ENCODE peak calls at places on chromosomes 7 and 10, in six cellular contexts. E, D, F, P, W and S are unnamed samples.

GRCh38 chr7:138519061-138519798 is 59.2 kb downstream of the TRIM24 start:
- DNase-seq in E (no peak), D (no peak), W (no peak), P (no peak), F (no peak), S (no peak)

GRCh38 chr10:86365346-86366032 is 1.1 kb downstream of the GRID1 start:
- DNase-seq in F (peak; percentile 56), W (no peak), E (no peak), P (no peak), D (no peak), S (no peak)

GRCh38 chr10:133306097-133306476 is 2.6 kb downstream of the TUBGCP2 start:
- DNase-seq in F (no peak), E (no peak), W (no peak), P (no peak), D (no peak), S (no peak)

GRCh38 chr10:80136134-80136571 is 3.6 kb downstream of the PLAC9 start:
- DNase-seq in D (no peak), F (no peak), W (peak; percentile 88), P (peak; percentile 71), E (peak; percentile 43), S (no peak)

GRCh38 chr10:78864761-78865517 is 203.8 kb upstream of the ZMIZ1 start:
- DNase-seq in E (no peak), F (no peak), W (no peak), P (peak; percentile 11), D (no peak), S (no peak)

GRCh38 chr7:66330961-66331360 is 125.8 kb downstream of the TPST1 start:
- DNase-seq in W (peak; percentile 52), D (no peak), E (no peak), P (peak; percentile 31), F (peak; percentile 34), S (no peak)

GRCh38 chr7:131692131-131692960 is 135.9 kb upstream of the PODXL start:
- DNase-seq in F (peak; percentile 66), D (no peak), P (peak; percentile 28), E (peak; percentile 41), W (peak; percentile 7), S (peak; percentile 54)

GRCh38 chr10:71213761-71214440 is 1.5 kb downstream of the UNC5B start:
- DNase-seq in D (no peak), F (no peak), P (peak; percentile 53), E (no peak), W (peak; percentile 80), S (no peak)

GRCh38 chr10:15363031-15363430 is 8.1 kb downstream of the FAM171A1 start:
- DNase-seq in W (peak; percentile 13), E (no peak), P (no peak), D (no peak), F (no peak), S (no peak)

GRCh38 chr7:33258561-33258960 is 129.2 kb downstream of the BBS9 start:
- DNase-seq in E (no peak), D (no peak), P (no peak), F (no peak), W (peak; percentile 64), S (no peak)

GRCh38 chr10:79049931-79050895 is 18.6 kb upstream of the ZMIZ1 start:
- DNase-seq in W (peak; percentile 22), P (no peak), D (no peak), E (no peak), F (peak; percentile 26), S (no peak)

GRCh38 chr7:26199301-26200112 is 1.0 kb downstream of the HNRNPA2B1 start:
- DNase-seq in E (peak; percentile 70), P (peak; percentile 78), D (no peak), W (peak; percentile 54), F (peak; percentile 59), S (peak; percentile 69)

GRCh38 chr7:55006499-55006898 is 12.3 kb upstream of the EGFR start:
- DNase-seq in F (no peak), D (no peak), W (no peak), E (no peak), P (no peak), S (peak; percentile 47)

GRCh38 chr10:125379592-125379991 is 219.2 kb upstream of the CTBP2 start:
- DNase-seq in D (no peak), W (no peak), F (no peak), P (no peak), E (no peak), S (no peak)

GRCh38 chr7:150400779-150401423 is 21.8 kb downstream of the ZNF775 start:
- DNase-seq in F (no peak), P (no peak), W (no peak), D (no peak), E (no peak), S (peak; percentile 23)

GRCh38 chr10:84076047-84076388 is 63.3 kb upstream of the GHITM start:
- DNase-seq in D (no peak), F (no peak), E (no peak), P (peak; percentile 17), W (peak; percentile 70), S (no peak)

GRCh38 chr10:11345224-11346054 is 266.0 kb downstream of the USP6NL start:
- DNase-seq in W (no peak), D (no peak), F (no peak), P (no peak), E (no peak), S (peak; percentile 53)

GRCh38 chr7:156153590-156153989 is 341.3 kb upstream of the SHH start:
- DNase-seq in E (no peak), W (no peak), P (no peak), D (no peak), F (no peak), S (no peak)

GRCh38 chr10:1410469-1411395 is 326.6 kb downstream of the ADARB2 start:
- DNase-seq in P (no peak), D (no peak), E (peak; percentile 21), F (no peak), W (no peak), S (no peak)

GRCh38 chr10:1410032-1410431 is 327.3 kb downstream of the ADARB2 start:
- DNase-seq in E (no peak), D (no peak), F (no peak), P (no peak), W (no peak), S (no peak)

GRCh38 chr10:1409359-1409750 is 328.0 kb downstream of the ADARB2 start:
- DNase-seq in P (no peak), F (no peak), E (peak; percentile 16), W (no peak), D (no peak), S (no peak)

GRCh38 chr10:1406976-1407945 is 330.1 kb downstream of the ADARB2 start:
- DNase-seq in E (peak; percentile 16), F (no peak), P (no peak), W (no peak), D (no peak), S (no peak)

GRCh38 chr10:1408656-1409358 is 328.5 kb downstream of the ADARB2 start:
- DNase-seq in E (peak; percentile 19), F (no peak), D (no peak), P (no peak), W (no peak), S (no peak)
- H3K27ac ChIP-seq in E (no peak overlapping the region), F (no peak overlapping the region), D (no peak overlapping the region), P (no peak overlapping the region), W (no peak overlapping the region), S (no peak overlapping the region)

GRCh38 chr10:73758704-73759511 is 14.7 kb downstream of the SEC24C start:
- DNase-seq in E (no peak), D (no peak), P (no peak), W (no peak), F (no peak), S (no peak)
- H3K27ac ChIP-seq in E (no peak overlapping the region), D (peak overlapping the region; percentile 56), P (no peak overlapping the region), W (no peak overlapping the region), F (no peak overlapping the region), S (no peak overlapping the region)

GRCh38 chr7:152050547-152050971 is 25.1 kb downstream of the GALNT11 start:
- DNase-seq in P (no peak), F (peak; percentile 35), D (no peak), W (peak; percentile 52), E (no peak), S (no peak)

GRCh38 chr7:152052772-152053171 is 27.3 kb downstream of the GALNT11 start:
- DNase-seq in E (no peak), D (no peak), W (no peak), F (no peak), P (no peak), S (no peak)

GRCh38 chr7:152056621-152057274 is 31.3 kb downstream of the GALNT11 start:
- DNase-seq in W (no peak), P (no peak), E (no peak), D (no peak), F (no peak), S (no peak)

GRCh38 chr7:152051968-152052367 is 26.5 kb downstream of the GALNT11 start:
- DNase-seq in F (no peak), D (no peak), E (no peak), P (no peak), W (no peak), S (no peak)

DNA sequence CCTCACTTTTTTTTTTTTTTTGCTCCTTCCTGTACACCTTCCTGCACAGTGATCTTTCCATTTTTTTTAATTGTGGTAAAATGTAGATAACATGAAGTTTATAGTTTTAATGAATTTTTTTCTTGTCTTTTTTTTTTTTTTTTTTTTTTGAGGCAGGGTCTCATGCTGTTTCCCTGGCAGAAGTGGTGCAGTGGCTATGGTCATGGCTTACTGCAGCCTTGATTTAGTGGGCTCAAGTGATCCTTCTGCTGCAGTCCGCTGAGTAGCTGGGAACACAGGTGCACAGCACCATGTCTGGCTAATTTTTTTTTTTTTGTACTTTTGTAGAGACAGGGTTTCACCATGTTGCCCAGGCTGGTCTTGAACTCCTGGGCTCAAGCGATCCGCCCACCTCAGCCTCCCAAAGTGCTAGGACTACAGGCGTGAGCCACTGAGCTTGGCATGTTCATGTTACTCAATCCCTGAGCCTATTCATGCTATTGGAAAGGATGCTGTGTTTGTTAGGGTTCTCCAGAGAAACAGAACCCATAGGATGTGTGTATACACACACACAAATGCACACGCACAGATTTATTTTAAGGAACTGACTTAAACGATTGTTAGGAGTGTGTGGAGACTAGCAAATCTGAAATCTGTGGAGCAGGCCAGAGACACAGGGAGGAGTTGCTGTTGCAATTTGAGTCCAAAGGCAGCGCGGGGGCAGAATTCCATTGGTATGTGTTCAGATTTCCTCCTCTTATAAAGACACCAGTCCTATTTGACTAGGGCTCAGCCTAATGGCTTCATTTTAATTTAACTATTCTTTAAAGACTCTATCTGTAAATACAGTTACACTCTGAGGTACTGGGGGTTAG is 29.1 kb downstream of the GALNT11 start:
- DNase-seq in W (peak; percentile 80), F (no peak), D (no peak), P (peak; percentile 36), E (no peak), S (no peak)
- H3K27ac ChIP-seq in W (no peak overlapping the region), F (no peak overlapping the region), D (no peak overlapping the region), P (no peak overlapping the region), E (no peak overlapping the region), S (no peak overlapping the region)

DNA sequence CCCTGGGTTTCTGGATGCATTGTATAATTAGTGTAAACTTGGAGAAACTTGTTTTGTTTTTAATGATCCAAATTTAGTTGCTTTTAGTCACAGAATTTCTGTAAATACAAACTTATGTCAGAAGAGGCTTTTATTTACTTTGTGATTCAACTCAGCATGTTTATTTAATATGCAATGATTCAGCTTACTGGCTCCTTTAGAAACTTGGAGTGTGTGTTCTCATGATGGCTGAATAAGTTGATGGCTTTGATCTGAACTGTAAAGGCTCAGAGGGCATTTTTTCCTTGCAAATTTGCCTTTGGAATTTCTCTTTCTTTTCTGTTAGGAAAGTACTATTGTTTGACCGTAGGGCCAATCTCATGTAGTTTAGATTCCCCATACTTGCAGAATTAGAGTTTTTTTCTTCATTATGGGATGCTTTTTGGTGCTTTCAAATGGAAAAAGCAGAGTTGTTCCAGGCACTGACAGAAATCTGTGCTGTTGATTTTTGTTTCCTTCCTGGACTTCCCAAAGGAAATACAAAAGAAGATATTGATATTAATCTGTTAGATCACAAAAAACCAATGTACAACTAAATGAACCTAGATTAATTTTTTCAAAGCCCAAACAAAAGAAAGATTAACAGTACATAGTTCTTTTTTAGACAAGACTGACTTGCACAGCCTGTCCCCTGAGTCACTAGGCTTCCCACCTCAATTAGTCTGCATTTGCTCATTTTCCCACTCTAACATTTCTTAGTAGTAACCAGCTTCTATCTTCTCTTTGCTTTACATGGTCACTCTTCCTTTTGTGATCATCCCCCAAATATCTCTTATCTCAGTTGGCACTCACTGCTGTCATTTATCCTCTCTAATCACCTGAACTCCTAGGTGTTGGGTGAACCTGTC is 96.8 kb upstream of the AGR3 start:
- DNase-seq in E (no peak), F (no peak), P (no peak), W (peak; percentile 88), D (no peak), S (no peak)
- H3K27ac ChIP-seq in E (peak overlapping the region; percentile 65), F (no peak overlapping the region), P (no peak overlapping the region), W (peak overlapping the region; percentile 4), D (no peak overlapping the region), S (peak overlapping the region; percentile 32)